ENCODE peak calls at places on chromosomes 1 and 21, in eight cellular contexts. One of them, this sample, is unnamed.

GRCh38 chr1:243924188-243924587 is 74.1 kb upstream of the AKT3 start:
- DNase-seq in adrenal gland: no peak
- DNase-seq in IMR-90: peak
- DNase-seq in Peyer's patch: no peak
- DNase-seq in heart left ventricle: no peak
- DNase-seq in uterus: no peak
- DNase-seq in right lobe of liver: no peak
- DNase-seq in A549: peak
- DNase-seq in this sample: no peak

GRCh38 chr1:33957854-33958253 is 94.0 kb downstream of the HMGB4 start:
- DNase-seq in adrenal gland: no peak
- DNase-seq in IMR-90: no peak
- DNase-seq in Peyer's patch: no peak
- DNase-seq in heart left ventricle: no peak
- DNase-seq in uterus: no peak
- DNase-seq in right lobe of liver: no peak
- DNase-seq in A549: no peak
- DNase-seq in this sample: no peak

GRCh38 chr1:64748706-64749105 is 3.8 kb downstream of the RAVER2 start:
- DNase-seq in adrenal gland: peak
- DNase-seq in IMR-90: no peak
- DNase-seq in Peyer's patch: no peak
- DNase-seq in heart left ventricle: no peak
- DNase-seq in uterus: no peak
- DNase-seq in right lobe of liver: no peak
- DNase-seq in A549: no peak
- DNase-seq in this sample: no peak

GRCh38 chr1:25247829-25248754 is 838 bp upstream of the RSRP1 start:
- DNase-seq in adrenal gland: no peak
- DNase-seq in IMR-90: no peak
- DNase-seq in Peyer's patch: no peak
- DNase-seq in heart left ventricle: no peak
- DNase-seq in uterus: no peak
- DNase-seq in right lobe of liver: no peak
- DNase-seq in A549: no peak
- DNase-seq in this sample: no peak

GRCh38 chr1:207412845-207413244 is 41.3 kb upstream of the CR2 start:
- DNase-seq in adrenal gland: no peak
- DNase-seq in IMR-90: no peak
- DNase-seq in Peyer's patch: no peak
- DNase-seq in heart left ventricle: no peak
- DNase-seq in uterus: no peak
- DNase-seq in right lobe of liver: no peak
- DNase-seq in A549: no peak
- DNase-seq in this sample: no peak

GRCh38 chr1:83670891-83671565 is 327.9 kb downstream of the TTLL7 start:
- DNase-seq in adrenal gland: no peak
- DNase-seq in IMR-90: no peak
- DNase-seq in Peyer's patch: no peak
- DNase-seq in heart left ventricle: no peak
- DNase-seq in uterus: no peak
- DNase-seq in right lobe of liver: no peak
- DNase-seq in A549: no peak
- DNase-seq in this sample: no peak

GRCh38 chr21:46054447-46054846 is 43.5 kb upstream of the COL6A2 start:
- DNase-seq in adrenal gland: no peak
- DNase-seq in IMR-90: peak
- DNase-seq in Peyer's patch: peak
- DNase-seq in heart left ventricle: no peak
- DNase-seq in uterus: no peak
- DNase-seq in right lobe of liver: peak
- DNase-seq in A549: no peak
- DNase-seq in this sample: peak

GRCh38 chr1:94865369-94865768 is 45.2 kb downstream of the SLC44A3 start:
- DNase-seq in adrenal gland: peak
- DNase-seq in IMR-90: peak
- DNase-seq in Peyer's patch: no peak
- DNase-seq in heart left ventricle: no peak
- DNase-seq in uterus: no peak
- DNase-seq in right lobe of liver: no peak
- DNase-seq in A549: no peak
- DNase-seq in this sample: no peak

GRCh38 chr1:53172751-53173498 is 23.7 kb upstream of the CPT2 start:
- DNase-seq in adrenal gland: no peak
- DNase-seq in IMR-90: no peak
- DNase-seq in Peyer's patch: peak
- DNase-seq in heart left ventricle: no peak
- DNase-seq in uterus: no peak
- DNase-seq in right lobe of liver: no peak
- DNase-seq in A549: peak
- DNase-seq in this sample: no peak

GRCh38 chr21:28601708-28602107 is 391.0 kb downstream of the LTN1 start:
- DNase-seq in adrenal gland: no peak
- DNase-seq in IMR-90: peak
- DNase-seq in Peyer's patch: no peak
- DNase-seq in heart left ventricle: no peak
- DNase-seq in uterus: no peak
- DNase-seq in right lobe of liver: no peak
- DNase-seq in A549: no peak
- DNase-seq in this sample: no peak

GRCh38 chr1:223256034-223256433 is 107.9 kb downstream of the SUSD4 start:
- DNase-seq in adrenal gland: no peak
- DNase-seq in IMR-90: no peak
- DNase-seq in Peyer's patch: no peak
- DNase-seq in heart left ventricle: no peak
- DNase-seq in uterus: no peak
- DNase-seq in right lobe of liver: no peak
- DNase-seq in A549: no peak
- DNase-seq in this sample: no peak

GRCh38 chr1:224733021-224733911 is 117.1 kb downstream of the CNIH3 start:
- DNase-seq in adrenal gland: peak
- DNase-seq in IMR-90: peak
- DNase-seq in Peyer's patch: no peak
- DNase-seq in heart left ventricle: no peak
- DNase-seq in uterus: no peak
- DNase-seq in right lobe of liver: peak
- DNase-seq in A549: no peak
- DNase-seq in this sample: no peak

GRCh38 chr1:10901894-10902805 is 105.7 kb upstream of the CASZ1 start:
- DNase-seq in adrenal gland: no peak
- DNase-seq in IMR-90: no peak
- DNase-seq in Peyer's patch: no peak
- DNase-seq in heart left ventricle: no peak
- DNase-seq in uterus: no peak
- DNase-seq in right lobe of liver: no peak
- DNase-seq in A549: no peak
- DNase-seq in this sample: no peak

GRCh38 chr1:232038704-232039103 is 412.1 kb downstream of the DISC1 start:
- DNase-seq in adrenal gland: peak
- DNase-seq in IMR-90: no peak
- DNase-seq in Peyer's patch: no peak
- DNase-seq in heart left ventricle: peak
- DNase-seq in uterus: no peak
- DNase-seq in right lobe of liver: no peak
- DNase-seq in A549: no peak
- DNase-seq in this sample: no peak

GRCh38 chr21:44865561-44866280 is 7.8 kb downstream of the PTTG1IP start:
- DNase-seq in adrenal gland: no peak
- DNase-seq in IMR-90: no peak
- DNase-seq in Peyer's patch: peak
- DNase-seq in heart left ventricle: no peak
- DNase-seq in uterus: no peak
- DNase-seq in right lobe of liver: no peak
- DNase-seq in A549: no peak
- DNase-seq in this sample: no peak

GRCh38 chr1:231933711-231934626 is 307.4 kb downstream of the DISC1 start:
- DNase-seq in adrenal gland: no peak
- DNase-seq in IMR-90: no peak
- DNase-seq in Peyer's patch: no peak
- DNase-seq in heart left ventricle: no peak
- DNase-seq in uterus: no peak
- DNase-seq in right lobe of liver: no peak
- DNase-seq in A549: no peak
- DNase-seq in this sample: no peak

DNA sequence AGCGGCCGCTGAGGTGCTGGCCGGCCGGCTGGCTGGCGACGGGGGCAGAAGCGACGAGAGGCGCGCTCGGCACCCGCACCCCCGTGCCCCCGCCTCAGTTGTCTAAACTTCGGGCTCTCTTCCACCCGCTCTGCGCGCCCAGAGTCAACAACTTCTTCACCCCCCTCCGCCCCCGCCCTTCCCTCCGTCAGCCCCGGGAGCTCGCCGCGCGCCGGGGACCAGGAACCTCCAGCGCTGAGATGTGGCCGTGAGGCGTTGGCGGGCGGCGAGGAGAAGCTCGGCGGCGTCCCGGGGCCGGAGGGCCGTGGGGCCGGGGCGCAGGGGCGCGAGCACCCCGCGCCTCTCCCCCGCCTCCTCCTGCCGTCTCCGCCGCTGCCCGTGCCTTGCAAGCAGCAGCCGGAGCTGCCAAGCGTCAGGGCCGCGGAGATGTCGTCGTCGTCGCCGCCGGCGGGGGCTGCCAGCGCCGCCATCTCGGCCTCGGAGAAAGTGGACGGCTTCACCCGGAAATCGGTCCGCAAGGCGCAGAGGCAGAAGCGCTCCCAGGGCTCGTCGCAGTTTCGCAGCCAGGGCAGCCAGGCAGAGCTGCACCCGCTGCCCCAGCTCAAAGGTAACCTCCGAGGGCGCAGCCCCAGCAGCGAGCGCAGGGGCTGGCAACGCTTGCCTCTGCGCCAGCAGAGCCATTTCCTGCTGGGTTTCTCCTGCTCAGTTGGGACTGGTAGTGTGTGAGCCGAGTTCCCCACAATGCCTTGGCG is 651 bp downstream of the PPP2R5A start:
- DNase-seq in adrenal gland: peak
- DNase-seq in IMR-90: peak
- DNase-seq in Peyer's patch: peak
- DNase-seq in heart left ventricle: peak
- DNase-seq in uterus: peak
- DNase-seq in right lobe of liver: peak
- DNase-seq in A549: peak
- DNase-seq in this sample: peak
- H3K27ac ChIP-seq in adrenal gland: peak
- H3K27ac ChIP-seq in IMR-90: peak
- H3K27ac ChIP-seq in Peyer's patch: peak
- H3K27ac ChIP-seq in heart left ventricle: peak
- H3K27ac ChIP-seq in uterus: peak
- H3K27ac ChIP-seq in right lobe of liver: peak
- H3K27ac ChIP-seq in A549: peak
- H3K27ac ChIP-seq in this sample: peak

GRCh38 chr1:164771001-164771550 is 212.1 kb downstream of the PBX1 start:
- DNase-seq in adrenal gland: no peak
- DNase-seq in IMR-90: peak
- DNase-seq in Peyer's patch: no peak
- DNase-seq in heart left ventricle: no peak
- DNase-seq in uterus: no peak
- DNase-seq in right lobe of liver: no peak
- DNase-seq in A549: no peak
- DNase-seq in this sample: no peak

GRCh38 chr1:164772635-164773034 is 213.7 kb downstream of the PBX1 start:
- DNase-seq in adrenal gland: peak
- DNase-seq in IMR-90: peak
- DNase-seq in Peyer's patch: peak
- DNase-seq in heart left ventricle: peak
- DNase-seq in uterus: peak
- DNase-seq in right lobe of liver: no peak
- DNase-seq in A549: peak
- DNase-seq in this sample: peak

GRCh38 chr1:164770149-164770529 is 211.2 kb downstream of the PBX1 start:
- DNase-seq in adrenal gland: no peak
- DNase-seq in IMR-90: no peak
- DNase-seq in Peyer's patch: no peak
- DNase-seq in heart left ventricle: no peak
- DNase-seq in uterus: no peak
- DNase-seq in right lobe of liver: no peak
- DNase-seq in A549: no peak
- DNase-seq in this sample: no peak

GRCh38 chr1:164773146-164773545 is 214.2 kb downstream of the PBX1 start:
- DNase-seq in adrenal gland: no peak
- DNase-seq in IMR-90: no peak
- DNase-seq in Peyer's patch: no peak
- DNase-seq in heart left ventricle: no peak
- DNase-seq in uterus: no peak
- DNase-seq in right lobe of liver: no peak
- DNase-seq in A549: no peak
- DNase-seq in this sample: no peak

DNA sequence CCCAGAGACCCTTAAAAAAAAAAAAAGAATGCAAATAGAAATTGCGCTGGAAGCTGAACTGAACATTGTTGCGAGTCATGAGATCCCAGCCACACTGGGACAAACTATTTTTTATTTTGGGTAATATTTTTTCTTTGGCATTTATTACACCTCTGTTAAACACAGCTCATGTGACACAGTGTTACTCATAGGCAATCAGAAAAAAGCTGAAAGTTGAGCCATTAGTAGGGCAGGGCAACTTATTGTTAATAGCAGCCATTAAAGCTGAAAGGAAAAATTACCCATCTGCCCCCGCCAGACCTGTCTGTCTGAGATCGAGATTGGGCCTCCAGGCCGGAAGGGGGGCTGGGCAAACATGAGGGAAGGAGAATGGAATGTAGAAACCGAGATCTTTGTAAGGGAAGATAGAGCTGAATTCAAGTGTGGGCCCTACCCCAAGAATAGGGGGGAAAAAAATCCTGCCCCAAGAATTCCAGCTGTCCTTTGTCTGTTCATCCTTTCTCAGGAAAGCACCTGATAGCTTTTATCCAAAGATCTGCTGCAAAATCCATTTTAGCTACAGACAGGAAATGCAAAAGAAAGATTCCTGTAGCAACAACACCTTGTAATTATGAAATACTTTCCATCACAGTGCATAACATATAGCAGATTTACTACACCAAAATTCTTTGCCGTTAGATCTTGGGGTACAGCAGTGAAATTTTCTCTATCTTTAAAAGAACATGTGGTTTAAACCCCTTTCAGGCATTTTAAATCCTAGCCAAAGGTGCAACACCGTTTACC is 212.8 kb downstream of the PBX1 start:
- DNase-seq in adrenal gland: peak
- DNase-seq in IMR-90: peak
- DNase-seq in Peyer's patch: peak
- DNase-seq in heart left ventricle: no peak
- DNase-seq in uterus: peak
- DNase-seq in right lobe of liver: no peak
- DNase-seq in A549: peak
- DNase-seq in this sample: no peak
- H3K4me3 ChIP-seq in adrenal gland: no peak
- H3K4me3 ChIP-seq in IMR-90: no peak
- H3K4me3 ChIP-seq in Peyer's patch: no peak
- H3K4me3 ChIP-seq in heart left ventricle: no peak
- H3K4me3 ChIP-seq in uterus: no peak
- H3K4me3 ChIP-seq in right lobe of liver: no peak
- H3K4me3 ChIP-seq in A549: no peak
- H3K4me3 ChIP-seq in this sample: no peak

GRCh38 chr1:1400576-1401456 is 1.7 kb upstream of the CCNL2 start:
- DNase-seq in adrenal gland: peak
- DNase-seq in IMR-90: peak
- DNase-seq in Peyer's patch: no peak
- DNase-seq in heart left ventricle: no peak
- DNase-seq in uterus: no peak
- DNase-seq in right lobe of liver: peak
- DNase-seq in A549: no peak
- DNase-seq in this sample: no peak
- TF ChIP-seq POLR2A in adrenal gland: peak
- TF ChIP-seq POLR2A in IMR-90: no peak
- TF ChIP-seq POLR2A in Peyer's patch: no peak
- TF ChIP-seq POLR2A in heart left ventricle: no peak
- TF ChIP-seq POLR2A in uterus: no peak
- TF ChIP-seq POLR2A in right lobe of liver: peak
- TF ChIP-seq POLR2A in A549: peak
- TF ChIP-seq POLR2A in this sample: no peak

GRCh38 chr1:152000989-152001630 is 7.5 kb upstream of the S100A10 start:
- DNase-seq in adrenal gland: peak
- DNase-seq in IMR-90: no peak
- DNase-seq in Peyer's patch: no peak
- DNase-seq in heart left ventricle: peak
- DNase-seq in uterus: no peak
- DNase-seq in right lobe of liver: no peak
- DNase-seq in A549: no peak
- DNase-seq in this sample: no peak
- H3K27ac ChIP-seq in adrenal gland: no peak
- H3K27ac ChIP-seq in IMR-90: peak
- H3K27ac ChIP-seq in Peyer's patch: peak
- H3K27ac ChIP-seq in heart left ventricle: peak
- H3K27ac ChIP-seq in uterus: no peak
- H3K27ac ChIP-seq in right lobe of liver: no peak
- H3K27ac ChIP-seq in A549: peak
- H3K27ac ChIP-seq in this sample: no peak

This sample was measured in ovary.